ENCODE peak calls at places on chromosomes 7 and 10, in eight cellular contexts. S, R, W, U, N, K, Y and D are unnamed samples.

GRCh38 chr7:17560966-17561365 is 262.5 kb downstream of the AHR start:
- DNase-seq in U (no peak), R (no peak), N (no peak), Y (no peak), K (no peak), S (no peak), W (no peak), D (no peak)

GRCh38 chr7:1981201-1981877 is 251.4 kb downstream of the MAD1L1 start:
- DNase-seq in S (no peak), U (no peak), K (no peak), R (no peak), W (no peak), Y (no peak), N (no peak), D (no peak)

GRCh38 chr7:47314728-47315601 is 266.9 kb downstream of the TNS3 start:
- DNase-seq in N (no peak), W (no peak), R (no peak), U (no peak), S (peak), Y (no peak), K (no peak), D (no peak)

GRCh38 chr7:11819947-11820346 is 12.1 kb downstream of the THSD7A start:
- DNase-seq in U (no peak), Y (no peak), R (no peak), W (no peak), K (no peak), S (no peak), N (no peak), D (no peak)

GRCh38 chr7:5284304-5285281 is 1.9 kb downstream of the SLC29A4 start:
- DNase-seq in K (peak), W (peak), R (no peak), U (no peak), S (peak), N (peak), Y (peak), D (no peak)

GRCh38 chr7:118305686-118306085 is 81.2 kb downstream of the ANKRD7 start:
- DNase-seq in Y (no peak), U (no peak), S (no peak), N (no peak), W (no peak), K (no peak), R (no peak), D (no peak)

GRCh38 chr10:79356104-79356503 is 8.8 kb downstream of the PPIF start:
- DNase-seq in Y (no peak), W (no peak), S (no peak), U (no peak), N (no peak), K (no peak), R (no peak), D (no peak)

GRCh38 chr10:30639946-30640786 is 10.6 kb upstream of the LYZL2 start:
- DNase-seq in N (no peak), K (no peak), S (peak), W (no peak), Y (no peak), R (peak), U (peak), D (no peak)

GRCh38 chr7:114363292-114363691 is 51.3 kb upstream of the FOXP2 start:
- DNase-seq in U (no peak), K (no peak), N (no peak), Y (no peak), S (no peak), W (no peak), R (no peak), D (no peak)

GRCh38 chr10:131021967-131022366 is 289.6 kb downstream of the TCERG1L start:
- DNase-seq in R (no peak), U (no peak), N (no peak), K (no peak), W (no peak), Y (no peak), S (no peak), D (no peak)

GRCh38 chr10:78215645-78216044 is 182.0 kb downstream of the RPS24 start:
- DNase-seq in W (no peak), K (no peak), R (no peak), S (peak), Y (no peak), N (no peak), U (peak), D (no peak)

GRCh38 chr10:132562177-132562915 is 24.8 kb downstream of the INPP5A start:
- DNase-seq in N (no peak), W (no peak), S (no peak), R (no peak), Y (no peak), U (no peak), K (no peak), D (no peak)
- H3K27ac ChIP-seq in N (no peak), W (no peak), S (no peak), R (no peak), Y (no peak), U (no peak), K (no peak), D (no peak)

GRCh38 chr10:98268694-98269386 is 846 bp upstream of the LOXL4 start:
- DNase-seq in S (no peak), U (no peak), Y (no peak), K (no peak), N (no peak), W (no peak), R (no peak), D (no peak)
- H3K4me3 ChIP-seq in S (peak), U (peak), Y (no peak), K (peak), N (peak), W (no peak), R (peak), D (no peak)

GRCh38 chr7:105699568-105700236 is 118.4 kb upstream of the EFCAB10 start:
- DNase-seq in W (no peak), S (no peak), Y (no peak), U (no peak), R (no peak), K (no peak), N (no peak), D (no peak)
- H3K27ac ChIP-seq in W (no peak), S (no peak), Y (no peak), U (no peak), R (no peak), K (no peak), N (no peak), D (no peak)

GRCh38 chr10:113751116-113751728 is at the start of gene PLEKHS1:
- DNase-seq in W (no peak), K (peak), U (no peak), S (no peak), Y (no peak), N (no peak), R (no peak), D (no peak)

GRCh38 chr10:113742466-113742865 is 9.0 kb upstream of the PLEKHS1 start:
- DNase-seq in Y (no peak), S (no peak), N (no peak), U (no peak), R (no peak), K (no peak), W (no peak), D (no peak)

GRCh38 chr10:113745374-113745773 is 6.1 kb upstream of the PLEKHS1 start:
- DNase-seq in S (no peak), K (no peak), Y (no peak), R (no peak), N (no peak), U (no peak), W (no peak), D (no peak)

GRCh38 chr10:113743594-113743993 is 7.9 kb upstream of the PLEKHS1 start:
- DNase-seq in N (no peak), K (no peak), U (no peak), W (no peak), Y (no peak), R (no peak), S (no peak), D (no peak)

GRCh38 chr10:113746188-113746950 is 5.1 kb upstream of the PLEKHS1 start:
- DNase-seq in S (no peak), N (no peak), K (peak), W (no peak), R (no peak), Y (no peak), U (no peak), D (no peak)
- H3K4me3 ChIP-seq in S (no peak), N (no peak), K (no peak), W (no peak), R (no peak), Y (no peak), U (no peak), D (no peak)

GRCh38 chr7:51457079-51457478 is 140.5 kb upstream of the COBL start:
- DNase-seq in S (no peak), N (no peak), R (no peak), K (no peak), U (no peak), W (no peak), Y (no peak), D (no peak)
- H3K27ac ChIP-seq in S (no peak), N (no peak), R (no peak), K (no peak), U (no peak), W (no peak), Y (no peak), D (no peak)

GRCh38 chr10:34121125-34121973 is 693.7 kb downstream of the PARD3 start:
- DNase-seq in N (no peak), R (no peak), K (no peak), S (no peak), U (no peak), Y (no peak), W (no peak), D (no peak)
- H3K4me3 ChIP-seq in N (no peak), R (no peak), K (no peak), S (no peak), U (no peak), Y (no peak), W (no peak), D (no peak)

GRCh38 chr10:76403876-76404275 is 972.5 kb downstream of the LRMDA start:
- DNase-seq in N (no peak), R (no peak), U (no peak), Y (no peak), W (peak), K (peak), S (no peak), D (no peak)
- H3K27ac ChIP-seq in N (no peak), R (no peak), U (no peak), Y (no peak), W (no peak), K (no peak), S (no peak), D (no peak)

GRCh38 chr10:305034-305433 is 169.8 kb downstream of the ZMYND11 start:
- DNase-seq in W (no peak), S (no peak), N (no peak), K (no peak), R (no peak), U (no peak), Y (no peak), D (no peak)
- H3K4me3 ChIP-seq in W (no peak), S (no peak), N (no peak), K (no peak), R (no peak), U (no peak), Y (no peak), D (no peak)

GRCh38 chr10:14377591-14377990 is 46.9 kb upstream of the FRMD4A start:
- DNase-seq in K (no peak), R (no peak), N (no peak), S (no peak), U (no peak), W (no peak), Y (no peak), D (no peak)
- H3K27ac ChIP-seq in K (no peak), R (no peak), N (no peak), S (no peak), U (no peak), W (no peak), Y (no peak), D (no peak)